ENCODE peak calls at places on chromosomes 4 and X, in six cellular contexts. J is body of pancreas, H is fibroblast of pulmonary artery, D is cardiac fibroblast, R is AG09309, G is IMR-90. S is an unnamed sample.
A peak's percentile ranks its signal among the peaks of the same experiment; 100 is the strongest.

GRCh38 chr4:65724973-65725372 is 54.7 kb upstream of the EPHA5 start:
- DNase-seq in J (no peak), H (no peak), D (no peak), R (no peak), G (no peak), S (no peak)

GRCh38 chr4:56995525-56995924 is 16.8 kb downstream of the POLR2B start:
- DNase-seq in J (peak; percentile 62), H (peak; percentile 99), D (peak; percentile 97), R (peak; percentile 53), G (peak; percentile 97), S (peak; percentile 88)

GRCh38 chr4:154822775-154823174 is 41.7 kb downstream of the RBM46 start:
- DNase-seq in J (no peak), H (peak; percentile 65), D (peak; percentile 79), R (peak; percentile 63), G (peak; percentile 84), S (peak; percentile 72)

GRCh38 chrX:14377427-14377826 is 151.9 kb upstream of the GLRA2 start:
- DNase-seq in J (no peak), H (no peak), D (no peak), R (no peak), G (no peak), S (no peak)

GRCh38 chr4:109977854-109978501 is 65.3 kb downstream of the EGF start:
- DNase-seq in J (no peak), H (peak; percentile 68), D (peak; percentile 72), R (peak; percentile 24), G (peak; percentile 60), S (peak; percentile 50)

GRCh38 chr4:64340243-64341110 is 68.8 kb downstream of the TECRL start:
- DNase-seq in J (no peak), H (no peak), D (no peak), R (no peak), G (no peak), S (no peak)

GRCh38 chr4:94758700-94759399 is 1.1 kb downstream of the BMPR1B start:
- DNase-seq in J (no peak), H (no peak), D (peak; percentile 28), R (no peak), G (no peak), S (no peak)

GRCh38 chrX:154123241-154124219 is 20.5 kb upstream of the OPN1LW start:
- DNase-seq in J (no peak), H (peak; percentile 3), D (no peak), R (no peak), G (no peak), S (peak; percentile 8)

GRCh38 chrX:118272237-118272636 is 73.7 kb upstream of the WDR44 start:
- DNase-seq in J (no peak), H (peak; percentile 41), D (peak; percentile 33), R (no peak), G (peak; percentile 52), S (peak; percentile 7)

GRCh38 chr4:41883988-41884737 is 51.1 kb upstream of the TMEM33 start:
- DNase-seq in J (no peak), H (no peak), D (no peak), R (no peak), G (no peak), S (no peak)

GRCh38 chrX:13432776-13433605 is 113.1 kb upstream of the ATXN3L start:
- DNase-seq in J (no peak), H (peak; percentile 64), D (peak; percentile 92), R (no peak), G (peak; percentile 84), S (peak; percentile 48)

GRCh38 chrX:65671286-65671685 is 3.8 kb downstream of the MSN start:
- DNase-seq in J (no peak), H (no peak), D (no peak), R (no peak), G (no peak), S (no peak)

GRCh38 chr4:111283066-111283677 is 660.3 kb upstream of the PITX2 start:
- DNase-seq in J (peak; percentile 57), H (peak; percentile 70), D (peak; percentile 73), R (peak; percentile 3), G (peak; percentile 57), S (peak; percentile 69)

GRCh38 chr4:5619913-5620625 is 88.3 kb downstream of the EVC2 start:
- DNase-seq in J (no peak), H (no peak), D (no peak), R (peak; percentile 35), G (no peak), S (peak; percentile 79)

GRCh38 chr4:4585012-4585670 is 43.3 kb upstream of the STX18 start:
- DNase-seq in J (no peak), H (peak; percentile 64), D (peak; percentile 84), R (peak; percentile 69), G (peak; percentile 82), S (peak; percentile 58)

GRCh38 chrX:127708155-127708554 is 344.0 kb downstream of the ACTRT1 start:
- DNase-seq in J (no peak), H (no peak), D (peak; percentile 0), R (no peak), G (no peak), S (no peak)

GRCh38 chr4:80017125-80017854 is 55.7 kb downstream of the ANTXR2 start:
- DNase-seq in J (no peak), H (peak; percentile 82), D (peak; percentile 93), R (peak; percentile 55), G (peak; percentile 96), S (peak; percentile 84)

GRCh38 chr4:139278956-139279722 is 886 bp downstream of the MGARP start:
- DNase-seq in J (no peak), H (peak; percentile 18), D (no peak), R (no peak), G (peak; percentile 12), S (peak; percentile 28)

GRCh38 chr4:40377462-40378385 is 42.6 kb downstream of the CHRNA9 start:
- DNase-seq in J (no peak), H (peak; percentile 13), D (peak; percentile 33), R (no peak), G (peak; percentile 27), S (peak; percentile 17)

GRCh38 chr4:98653006-98653405 is 5.4 kb downstream of the TSPAN5 start:
- DNase-seq in J (no peak), H (peak; percentile 44), D (peak; percentile 83), R (peak; percentile 48), G (peak; percentile 80), S (no peak)

GRCh38 chr4:124060261-124060918 is 652.1 kb downstream of the ANKRD50 start:
- DNase-seq in J (peak; percentile 22), H (peak; percentile 98), D (peak; percentile 93), R (no peak), G (peak; percentile 49), S (peak; percentile 86)

GRCh38 chr4:124330045-124330444 is 382.5 kb downstream of the ANKRD50 start:
- DNase-seq in J (no peak), H (no peak), D (no peak), R (no peak), G (no peak), S (no peak)

GRCh38 chrX:74178536-74178935 is 125.4 kb upstream of the ZCCHC13 start:
- DNase-seq in J (no peak), H (no peak), D (no peak), R (no peak), G (no peak), S (no peak)

GRCh38 chrX:73448379-73448778 is 1.5 kb downstream of the CDX4 start:
- DNase-seq in J (peak; percentile 10), H (no peak), D (no peak), R (no peak), G (no peak), S (no peak)

GRCh38 chr4:74777531-74777930 is 16.8 kb downstream of the BTC start:
- DNase-seq in J (no peak), H (no peak), D (peak; percentile 47), R (no peak), G (no peak), S (no peak)

GRCh38 chr4:3371038-3371437 is 70.7 kb upstream of the HGFAC start:
- DNase-seq in J (no peak), H (peak; percentile 35), D (peak; percentile 34), R (no peak), G (no peak), S (peak; percentile 24)

GRCh38 chr4:10207116-10207515 is 90.5 kb upstream of the WDR1 start:
- DNase-seq in J (no peak), H (no peak), D (no peak), R (no peak), G (no peak), S (no peak)

DNA sequence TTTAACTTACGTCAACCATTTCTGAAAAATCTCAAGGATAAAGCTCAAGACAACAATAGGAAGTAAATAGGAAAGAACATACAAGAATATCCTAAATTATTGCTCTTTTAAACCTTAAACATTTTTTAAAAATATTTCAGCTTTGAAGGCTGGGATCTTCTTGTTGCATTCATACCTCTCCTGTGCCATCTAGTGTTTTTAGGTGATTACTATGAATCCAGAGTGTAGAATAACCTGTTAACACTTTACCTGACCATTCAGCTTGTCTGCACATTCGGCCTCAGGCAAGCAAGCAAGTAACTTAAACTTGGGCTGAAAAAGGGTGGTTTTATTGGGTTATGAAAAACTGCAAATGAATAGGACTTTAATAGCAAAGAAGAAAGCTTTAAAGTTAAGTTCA is 507.8 kb upstream of the INTU start:
- DNase-seq in J (no peak), H (peak; percentile 19), D (peak; percentile 3), R (no peak), G (peak; percentile 24), S (peak; percentile 8)
- TF ChIP-seq CTCF in J (no peak), H (no peak), D (no peak), R (peak; percentile 35), G (peak; percentile 48), S (peak; percentile 15)

DNA sequence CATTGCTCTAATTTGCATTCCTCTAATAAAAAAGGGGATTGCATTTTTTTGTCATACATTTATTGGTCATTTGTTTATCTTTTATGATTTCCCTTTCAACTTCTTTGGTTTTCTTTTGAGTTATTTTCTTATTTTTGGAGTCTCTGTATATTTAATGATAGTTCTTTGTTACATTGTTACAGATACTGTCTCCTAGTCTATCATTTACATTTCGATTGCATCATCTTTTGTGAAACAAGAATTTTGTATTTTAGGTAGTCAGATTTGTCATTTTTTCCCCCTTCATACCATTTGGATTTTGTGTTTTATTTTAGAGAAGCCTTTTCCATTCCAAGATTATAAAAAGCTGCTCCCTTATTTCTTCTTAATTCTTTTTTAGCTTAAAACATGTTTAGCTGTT is 37.1 kb downstream of the SNX25 start:
- DNase-seq in J (no peak), H (no peak), D (peak; percentile 23), R (no peak), G (no peak), S (no peak)
- H3K4me3 ChIP-seq in J (no peak overlapping the region), H (no peak overlapping the region), D (no peak overlapping the region), R (no peak overlapping the region), G (no peak overlapping the region), S (no peak overlapping the region)

GRCh38 chr4:166400270-166400894 is 527.3 kb downstream of the TLL1 start:
- DNase-seq in J (no peak), H (no peak), D (no peak), R (no peak), G (no peak), S (no peak)
- TF ChIP-seq CTCF in J (no peak), H (no peak), D (no peak), R (no peak), G (no peak), S (no peak)

GRCh38 chr4:8736083-8736825 is 135.4 kb downstream of the HMX1 start:
- DNase-seq in J (no peak), H (no peak), D (no peak), R (no peak), G (no peak), S (no peak)

GRCh38 chr4:8737601-8738279 is 133.9 kb downstream of the HMX1 start:
- DNase-seq in J (no peak), H (no peak), D (no peak), R (no peak), G (no peak), S (no peak)

GRCh38 chr4:8737075-8737474 is 134.6 kb downstream of the HMX1 start:
- DNase-seq in J (no peak), H (no peak), D (no peak), R (no peak), G (no peak), S (no peak)

GRCh38 chr4:8732681-8733243 is 138.9 kb downstream of the HMX1 start:
- DNase-seq in J (no peak), H (no peak), D (no peak), R (no peak), G (no peak), S (no peak)

GRCh38 chr4:8735236-8736082 is 136.2 kb downstream of the HMX1 start:
- DNase-seq in J (no peak), H (no peak), D (no peak), R (no peak), G (no peak), S (no peak)
- H3K4me3 ChIP-seq in J (no peak overlapping the region), H (no peak overlapping the region), D (no peak overlapping the region), R (no peak overlapping the region), G (no peak overlapping the region), S (no peak overlapping the region)